ENCODE peak calls at places on chromosomes 13 and 19, in five cellular contexts. One of them, this sample, is unnamed.

GRCh38 chr13:99004931-99005330 is 27.1 kb upstream of the DOCK9 start:
- DNase-seq in AG09319: no peak
- DNase-seq in left lung: no peak
- DNase-seq in amygdala: no peak
- DNase-seq in NCI-H1105: no peak
- DNase-seq in this sample: no peak

GRCh38 chr13:112901951-112902651 is 66.9 kb upstream of the MCF2L start:
- DNase-seq in AG09319: no peak
- DNase-seq in left lung: peak
- DNase-seq in amygdala: no peak
- DNase-seq in NCI-H1105: no peak
- DNase-seq in this sample: peak

GRCh38 chr19:14118165-14119051 is 846 bp upstream of the PRKACA start:
- DNase-seq in AG09319: peak
- DNase-seq in left lung: peak
- DNase-seq in amygdala: peak
- DNase-seq in NCI-H1105: peak
- DNase-seq in this sample: peak

GRCh38 chr19:16920816-16921529 is 32.2 kb downstream of the F2RL3 start:
- DNase-seq in AG09319: no peak
- DNase-seq in left lung: peak
- DNase-seq in amygdala: no peak
- DNase-seq in NCI-H1105: no peak
- DNase-seq in this sample: peak

GRCh38 chr13:113941571-113942191 is 32.2 kb downstream of the C13orf46 start:
- DNase-seq in AG09319: no peak
- DNase-seq in left lung: peak
- DNase-seq in amygdala: no peak
- DNase-seq in NCI-H1105: peak
- DNase-seq in this sample: peak

GRCh38 chr19:49155830-49156346 is 692 bp upstream of the HRC start:
- DNase-seq in AG09319: no peak
- DNase-seq in left lung: peak
- DNase-seq in amygdala: no peak
- DNase-seq in NCI-H1105: no peak
- DNase-seq in this sample: no peak

GRCh38 chr19:2555422-2556220 is 79.7 kb downstream of the GADD45B start:
- DNase-seq in AG09319: no peak
- DNase-seq in left lung: peak
- DNase-seq in amygdala: no peak
- DNase-seq in NCI-H1105: no peak
- DNase-seq in this sample: peak

GRCh38 chr19:38557205-38557799 is 60.5 kb downstream of the MAP4K1 start:
- DNase-seq in AG09319: no peak
- DNase-seq in left lung: peak
- DNase-seq in amygdala: no peak
- DNase-seq in NCI-H1105: no peak
- DNase-seq in this sample: no peak

GRCh38 chr13:45834411-45834994 is 17.1 kb downstream of the SIAH3 start:
- DNase-seq in AG09319: no peak
- DNase-seq in left lung: no peak
- DNase-seq in amygdala: no peak
- DNase-seq in NCI-H1105: no peak
- DNase-seq in this sample: no peak